ENCODE peak calls at places on chromosomes 13 and 19, in four cellular contexts. One of them, this sample, is unnamed.

GRCh38 chr13:21641629-21642028 is 29.2 kb upstream of the FGF9 start:
- DNase-seq in GM12878: no peak
- DNase-seq in HepG2: no peak
- DNase-seq in K562: no peak
- DNase-seq in this sample: no peak

GRCh38 chr19:38618590-38619360 is at the start of gene EIF3K:
- DNase-seq in GM12878: peak; percentile 97
- DNase-seq in HepG2: peak; percentile 97
- DNase-seq in K562: peak; percentile 98
- DNase-seq in this sample: peak; percentile 99

GRCh38 chr13:30364133-30364532 is 56.8 kb upstream of the KATNAL1 start:
- DNase-seq in GM12878: no peak
- DNase-seq in HepG2: no peak
- DNase-seq in K562: no peak
- DNase-seq in this sample: no peak

GRCh38 chr13:113920606-113921306 is 53.1 kb downstream of the C13orf46 start:
- DNase-seq in GM12878: no peak
- DNase-seq in HepG2: no peak
- DNase-seq in K562: no peak
- DNase-seq in this sample: peak; percentile 3

GRCh38 chr19:12294308-12295158 is at the start of gene ZNF44:
- DNase-seq in GM12878: peak; percentile 95
- DNase-seq in HepG2: peak; percentile 99
- DNase-seq in K562: peak; percentile 94
- DNase-seq in this sample: peak; percentile 98

GRCh38 chr13:79085021-79085420 is 321.0 kb downstream of the RBM26 start:
- DNase-seq in GM12878: no peak
- DNase-seq in HepG2: no peak
- DNase-seq in K562: no peak
- DNase-seq in this sample: no peak

GRCh38 chr13:23695711-23696512 is 125.7 kb downstream of the TNFRSF19 start:
- DNase-seq in GM12878: no peak
- DNase-seq in HepG2: no peak
- DNase-seq in K562: no peak
- DNase-seq in this sample: peak; percentile 27

GRCh38 chr13:71814806-71815205 is 52.2 kb downstream of the DACH1 start:
- DNase-seq in GM12878: no peak
- DNase-seq in HepG2: no peak
- DNase-seq in K562: no peak
- DNase-seq in this sample: no peak

GRCh38 chr19:7862413-7862951 is 11.7 kb downstream of the PRR36 start:
- DNase-seq in GM12878: no peak
- DNase-seq in HepG2: no peak
- DNase-seq in K562: peak; percentile 99
- DNase-seq in this sample: peak; percentile 99

GRCh38 chr13:114079601-114080536 is 52.6 kb downstream of the RASA3 start:
- DNase-seq in GM12878: no peak
- DNase-seq in HepG2: no peak
- DNase-seq in K562: no peak
- DNase-seq in this sample: peak; percentile 9

GRCh38 chr13:48938308-48938943 is 37.3 kb upstream of the FNDC3A start:
- DNase-seq in GM12878: no peak
- DNase-seq in HepG2: no peak
- DNase-seq in K562: peak; percentile 15
- DNase-seq in this sample: no peak

GRCh38 chr19:18281082-18282020 is at the start of gene JUND:
- DNase-seq in GM12878: peak; percentile 88
- DNase-seq in HepG2: peak; percentile 92
- DNase-seq in K562: peak; percentile 96
- DNase-seq in this sample: peak; percentile 94

GRCh38 chr19:18279516-18280246 is 1.7 kb downstream of the JUND start:
- DNase-seq in GM12878: peak; percentile 78
- DNase-seq in HepG2: peak; percentile 93
- DNase-seq in K562: peak; percentile 95
- DNase-seq in this sample: peak; percentile 96

GRCh38 chr19:18279266-18279515 is 2.2 kb downstream of the JUND start:
- DNase-seq in GM12878: no peak
- DNase-seq in HepG2: no peak
- DNase-seq in K562: no peak
- DNase-seq in this sample: no peak

GRCh38 chr19:18282021-18282787 is 782 bp upstream of the JUND start:
- DNase-seq in GM12878: no peak
- DNase-seq in HepG2: peak; percentile 60
- DNase-seq in K562: no peak
- DNase-seq in this sample: no peak

GRCh38 chr19:18280247-18281081 is 958 bp downstream of the JUND start:
- DNase-seq in GM12878: no peak
- DNase-seq in HepG2: peak; percentile 52
- DNase-seq in K562: peak; percentile 85
- DNase-seq in this sample: peak; percentile 53
- TF ChIP-seq ETV6 in GM12878: no peak
- TF ChIP-seq ETV6 in HepG2: no peak
- TF ChIP-seq ETV6 in K562: no peak
- TF ChIP-seq ETV6 in this sample: no peak

GRCh38 chr19:58559275-58560006 is 1.0 kb upstream of the UBE2M start:
- DNase-seq in GM12878: peak; percentile 76
- DNase-seq in HepG2: peak; percentile 92
- DNase-seq in K562: peak; percentile 98
- DNase-seq in this sample: peak; percentile 90

GRCh38 chr19:58557253-58558065 is 952 bp downstream of the UBE2M start:
- DNase-seq in GM12878: no peak
- DNase-seq in HepG2: no peak
- DNase-seq in K562: no peak
- DNase-seq in this sample: no peak

GRCh38 chr19:58558623-58559274 is 338 bp upstream of the UBE2M start:
- DNase-seq in GM12878: peak; percentile 95
- DNase-seq in HepG2: peak; percentile 95
- DNase-seq in K562: peak; percentile 92
- DNase-seq in this sample: peak; percentile 100

GRCh38 chr19:58556633-58557252 is 1.7 kb downstream of the UBE2M start:
- DNase-seq in GM12878: no peak
- DNase-seq in HepG2: no peak
- DNase-seq in K562: no peak
- DNase-seq in this sample: no peak

DNA sequence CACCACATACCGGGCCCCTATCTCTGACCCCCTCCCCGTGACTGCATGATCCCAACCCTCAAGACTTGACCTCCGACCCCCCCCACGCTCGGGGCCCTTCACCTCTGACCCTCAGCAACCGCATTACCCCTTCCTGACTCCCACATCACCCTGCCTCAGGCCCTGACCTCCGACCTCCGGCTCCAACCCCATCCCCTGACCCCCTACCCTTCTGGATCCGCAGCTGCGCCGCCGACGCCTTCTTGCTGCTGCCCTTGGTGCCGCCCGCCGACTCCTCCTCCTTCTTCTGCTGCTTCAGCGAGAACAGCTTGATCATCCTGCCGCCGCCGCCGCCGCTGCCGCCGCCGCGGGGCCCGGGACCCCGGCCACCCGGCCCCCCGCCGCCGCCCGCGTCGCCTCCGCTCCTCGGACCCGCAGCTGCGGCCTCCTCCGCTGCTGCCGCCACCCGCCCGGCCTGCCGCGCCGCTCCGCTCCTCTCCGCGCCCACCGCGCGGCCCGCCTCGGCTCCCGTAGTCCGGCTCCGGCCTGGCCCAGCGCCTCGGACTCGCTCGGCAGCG is at the start of gene UBE2M:
- DNase-seq in GM12878: no peak
- DNase-seq in HepG2: no peak
- DNase-seq in K562: peak; percentile 57
- DNase-seq in this sample: peak; percentile 56
- TF ChIP-seq ETV6 in GM12878: no peak
- TF ChIP-seq ETV6 in HepG2: no peak
- TF ChIP-seq ETV6 in K562: no peak
- TF ChIP-seq ETV6 in this sample: no peak

GRCh38 chr13:112689498-112690241 is at the start of gene ATP11A:
- DNase-seq in GM12878: no peak
- DNase-seq in HepG2: peak; percentile 72
- DNase-seq in K562: peak; percentile 94
- DNase-seq in this sample: peak; percentile 81

GRCh38 chr13:112688560-112689497 is 1.0 kb upstream of the ATP11A start:
- DNase-seq in GM12878: no peak
- DNase-seq in HepG2: peak; percentile 24
- DNase-seq in K562: peak; percentile 19
- DNase-seq in this sample: peak; percentile 10

GRCh38 chr13:112692586-112692985 is 2.7 kb downstream of the ATP11A start:
- DNase-seq in GM12878: no peak
- DNase-seq in HepG2: no peak
- DNase-seq in K562: no peak
- DNase-seq in this sample: no peak

GRCh38 chr13:112692104-112692503 is 2.3 kb downstream of the ATP11A start:
- DNase-seq in GM12878: no peak
- DNase-seq in HepG2: no peak
- DNase-seq in K562: no peak
- DNase-seq in this sample: peak; percentile 7

DNA sequence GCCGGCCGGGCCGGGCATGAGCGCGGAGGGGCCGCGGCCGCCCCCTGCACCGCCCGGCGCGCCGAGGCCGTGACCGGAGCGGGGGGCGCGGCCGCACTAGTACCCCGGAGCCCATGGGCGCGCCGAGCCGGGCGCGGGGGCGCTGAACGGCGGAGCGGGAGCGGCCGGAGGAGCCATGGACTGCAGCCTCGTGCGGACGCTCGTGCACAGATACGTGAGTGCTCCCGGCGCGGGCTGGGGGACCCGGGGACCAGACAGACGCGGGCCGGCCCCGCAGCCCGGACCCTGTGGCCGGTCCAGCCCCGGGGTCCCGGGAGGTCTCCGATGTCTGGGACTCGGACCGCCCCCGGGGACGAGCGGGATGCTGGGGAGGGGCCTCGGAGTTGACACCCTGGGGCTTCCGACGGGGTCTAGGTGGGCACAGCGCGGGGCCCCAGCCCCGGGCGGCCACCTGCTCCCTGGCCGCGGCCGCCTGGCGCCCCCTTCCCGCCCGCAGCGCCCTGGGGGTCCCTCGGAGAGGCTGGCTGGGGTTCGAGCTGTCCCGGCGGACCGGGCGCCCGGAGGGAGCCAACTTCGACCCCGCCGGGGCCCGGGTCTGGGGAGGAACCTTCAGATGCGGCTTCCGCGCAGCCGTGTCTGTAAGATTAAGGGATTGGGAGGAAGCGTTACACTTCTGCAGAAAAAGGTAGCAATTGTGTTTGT is 555 bp downstream of the ATP11A start:
- DNase-seq in GM12878: no peak
- DNase-seq in HepG2: no peak
- DNase-seq in K562: peak; percentile 37
- DNase-seq in this sample: peak; percentile 49
- TF ChIP-seq ETV6 in GM12878: no peak
- TF ChIP-seq ETV6 in HepG2: no peak
- TF ChIP-seq ETV6 in K562: no peak
- TF ChIP-seq ETV6 in this sample: no peak

DNA sequence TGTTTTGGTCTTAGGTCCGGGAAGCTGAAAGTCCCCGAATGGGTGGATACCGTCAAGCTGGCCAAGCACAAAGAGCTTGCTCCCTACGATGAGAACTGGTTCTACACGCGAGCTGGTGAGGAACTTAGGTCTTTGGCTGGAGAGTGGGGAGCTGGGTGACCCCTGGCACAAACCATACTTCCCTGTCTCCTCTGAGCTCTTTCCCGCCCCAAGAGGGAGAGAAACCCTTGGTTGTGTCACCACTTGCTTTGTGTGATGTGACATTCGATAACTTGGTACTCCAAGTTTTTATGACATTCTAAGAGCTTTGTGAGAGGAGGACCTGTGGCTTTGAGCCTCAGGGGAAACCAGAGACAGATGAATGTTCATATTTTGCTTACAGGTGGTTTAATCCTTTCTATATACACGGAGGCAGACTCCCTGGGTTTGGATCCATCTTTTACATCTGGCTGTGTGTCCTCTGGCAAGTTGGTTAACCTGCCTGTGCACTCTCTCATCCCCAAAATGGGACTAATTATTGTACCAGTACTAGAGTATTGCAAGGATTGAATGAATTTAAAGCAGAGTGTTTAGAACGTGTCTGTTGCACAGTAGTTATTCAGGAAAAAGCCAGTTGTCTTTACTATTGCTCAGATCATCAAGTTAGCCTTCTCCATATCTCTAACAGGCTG is 1.2 kb downstream of the RPS19 start:
- DNase-seq in GM12878: no peak
- DNase-seq in HepG2: no peak
- DNase-seq in K562: no peak
- DNase-seq in this sample: no peak
- TF ChIP-seq ETV6 in GM12878: no peak
- TF ChIP-seq ETV6 in HepG2: no peak
- TF ChIP-seq ETV6 in K562: no peak
- TF ChIP-seq ETV6 in this sample: no peak

DNA sequence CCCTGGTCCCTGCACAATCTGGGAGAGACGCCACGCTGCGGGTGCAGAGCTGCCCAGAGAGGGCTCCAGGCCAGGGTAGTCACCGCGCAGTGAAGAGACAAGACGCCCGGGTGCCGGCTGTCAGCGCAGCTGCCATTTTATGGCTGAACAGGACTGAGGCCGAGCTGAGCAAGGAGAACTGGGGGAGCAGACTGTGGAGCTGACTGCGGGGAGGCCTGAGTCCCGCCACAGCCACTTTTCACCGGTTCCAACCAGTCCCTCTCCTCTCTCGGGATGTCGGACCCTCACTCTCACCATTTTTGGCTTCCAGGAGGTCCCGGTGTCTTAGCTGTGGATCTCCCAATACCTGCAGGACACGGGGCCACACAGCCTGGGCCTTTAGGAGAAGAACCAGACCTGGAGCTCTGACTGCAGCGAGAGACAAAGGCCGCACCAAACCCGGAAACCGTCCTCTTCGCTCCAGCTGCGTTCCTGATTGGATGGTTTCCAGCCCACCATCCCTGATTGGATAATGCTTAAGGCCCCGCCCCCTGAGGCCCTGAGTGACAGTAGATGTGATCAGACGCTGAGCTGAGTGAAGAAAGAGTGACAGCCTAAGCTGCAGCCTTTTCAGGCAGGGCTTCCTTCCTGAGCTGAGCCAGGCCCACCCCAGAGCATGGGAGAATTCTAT is at the start of gene ZNF626:
- DNase-seq in GM12878: no peak
- DNase-seq in HepG2: peak; percentile 93
- DNase-seq in K562: peak; percentile 91
- DNase-seq in this sample: peak; percentile 97
- TF ChIP-seq ETV6 in GM12878: no peak
- TF ChIP-seq ETV6 in HepG2: no peak
- TF ChIP-seq ETV6 in K562: no peak
- TF ChIP-seq ETV6 in this sample: no peak

GRCh38 chr19:45638930-45639729 is at the start of gene EML2:
- DNase-seq in GM12878: no peak
- DNase-seq in HepG2: peak; percentile 24
- DNase-seq in K562: peak; percentile 80
- DNase-seq in this sample: peak; percentile 90
- TF ChIP-seq ETV6 in GM12878: no peak
- TF ChIP-seq ETV6 in HepG2: no peak
- TF ChIP-seq ETV6 in K562: no peak
- TF ChIP-seq ETV6 in this sample: peak; percentile 41

GRCh38 chr19:23526302-23526701 is 131.0 kb upstream of the ZNF91 start:
- DNase-seq in GM12878: no peak
- DNase-seq in HepG2: no peak
- DNase-seq in K562: no peak
- DNase-seq in this sample: no peak

GRCh38 chr19:23531231-23531790 is 136.0 kb upstream of the ZNF91 start:
- DNase-seq in GM12878: no peak
- DNase-seq in HepG2: no peak
- DNase-seq in K562: no peak
- DNase-seq in this sample: no peak

GRCh38 chr19:23525265-23525862 is 130.1 kb upstream of the ZNF91 start:
- DNase-seq in GM12878: no peak
- DNase-seq in HepG2: peak; percentile 9
- DNase-seq in K562: no peak
- DNase-seq in this sample: no peak

GRCh38 chr19:23528376-23528775 is 133.1 kb upstream of the ZNF91 start:
- DNase-seq in GM12878: no peak
- DNase-seq in HepG2: no peak
- DNase-seq in K562: no peak
- DNase-seq in this sample: no peak

GRCh38 chr19:23527797-23528196 is 132.5 kb upstream of the ZNF91 start:
- DNase-seq in GM12878: peak; percentile 27
- DNase-seq in HepG2: no peak
- DNase-seq in K562: no peak
- DNase-seq in this sample: no peak
- TF ChIP-seq ETV6 in GM12878: no peak
- TF ChIP-seq ETV6 in HepG2: no peak
- TF ChIP-seq ETV6 in K562: no peak
- TF ChIP-seq ETV6 in this sample: no peak

This sample was measured in WTC11.